ENCODE peak calls at places on chromosomes 11 and 22, in seven cellular contexts. One of them, this sample, is unnamed.

GRCh38 chr11:64276653-64277431 is 7.6 kb downstream of the BAD start:
- DNase-seq in sigmoid colon: no peak
- DNase-seq in IMR-90: no peak
- DNase-seq in fibroblast of the aortic adventitia: no peak
- DNase-seq in neuronal stem cell: no peak
- DNase-seq in CD8-positive, alpha-beta T cell: no peak
- DNase-seq in astrocyte of the cerebellum: no peak
- DNase-seq in this sample: no peak

GRCh38 chr11:33542921-33543320 is 157.7 kb downstream of the C11orf91 start:
- DNase-seq in astrocyte of the cerebellum: no peak
- DNase-seq in neuronal stem cell: peak; percentile 29
- DNase-seq in sigmoid colon: no peak
- DNase-seq in IMR-90: peak; percentile 40
- DNase-seq in CD8-positive, alpha-beta T cell: peak; percentile 21
- DNase-seq in fibroblast of the aortic adventitia: peak; percentile 54
- DNase-seq in this sample: no peak

GRCh38 chr11:117292616-117293015 is 1.5 kb downstream of the BACE1-AS start:
- DNase-seq in sigmoid colon: no peak
- DNase-seq in CD8-positive, alpha-beta T cell: no peak
- DNase-seq in fibroblast of the aortic adventitia: no peak
- DNase-seq in astrocyte of the cerebellum: no peak
- DNase-seq in IMR-90: no peak
- DNase-seq in neuronal stem cell: no peak
- DNase-seq in this sample: no peak

GRCh38 chr11:8826145-8826786 is 84.7 kb upstream of the AKIP1 start:
- DNase-seq in sigmoid colon: peak; percentile 63
- DNase-seq in CD8-positive, alpha-beta T cell: no peak
- DNase-seq in fibroblast of the aortic adventitia: peak; percentile 76
- DNase-seq in IMR-90: peak; percentile 95
- DNase-seq in neuronal stem cell: no peak
- DNase-seq in astrocyte of the cerebellum: no peak
- DNase-seq in this sample: no peak

GRCh38 chr22:48949375-48950149 is 878.1 kb downstream of the BRD1 start:
- DNase-seq in fibroblast of the aortic adventitia: no peak
- DNase-seq in astrocyte of the cerebellum: no peak
- DNase-seq in sigmoid colon: peak; percentile 19
- DNase-seq in IMR-90: no peak
- DNase-seq in neuronal stem cell: no peak
- DNase-seq in CD8-positive, alpha-beta T cell: no peak
- DNase-seq in this sample: no peak

GRCh38 chr11:19670030-19670761 is 42.4 kb upstream of the NAV2 start:
- DNase-seq in IMR-90: peak; percentile 28
- DNase-seq in CD8-positive, alpha-beta T cell: no peak
- DNase-seq in fibroblast of the aortic adventitia: peak; percentile 33
- DNase-seq in neuronal stem cell: no peak
- DNase-seq in sigmoid colon: no peak
- DNase-seq in astrocyte of the cerebellum: no peak
- DNase-seq in this sample: no peak

GRCh38 chr22:38308791-38309498 is 8.3 kb downstream of the CSNK1E start:
- DNase-seq in neuronal stem cell: no peak
- DNase-seq in IMR-90: no peak
- DNase-seq in fibroblast of the aortic adventitia: no peak
- DNase-seq in sigmoid colon: no peak
- DNase-seq in CD8-positive, alpha-beta T cell: no peak
- DNase-seq in astrocyte of the cerebellum: no peak
- DNase-seq in this sample: no peak

GRCh38 chr11:2298131-2298794 is 3.5 kb downstream of the C11orf21 start:
- DNase-seq in CD8-positive, alpha-beta T cell: peak; percentile 9
- DNase-seq in IMR-90: no peak
- DNase-seq in astrocyte of the cerebellum: no peak
- DNase-seq in neuronal stem cell: no peak
- DNase-seq in sigmoid colon: peak; percentile 37
- DNase-seq in fibroblast of the aortic adventitia: no peak
- DNase-seq in this sample: no peak

GRCh38 chr11:11798586-11799438 is 43.0 kb upstream of the USP47 start:
- DNase-seq in sigmoid colon: peak; percentile 92
- DNase-seq in astrocyte of the cerebellum: peak; percentile 55
- DNase-seq in CD8-positive, alpha-beta T cell: peak; percentile 75
- DNase-seq in fibroblast of the aortic adventitia: peak; percentile 83
- DNase-seq in IMR-90: peak; percentile 78
- DNase-seq in neuronal stem cell: peak; percentile 68
- DNase-seq in this sample: no peak

GRCh38 chr11:29119691-29120328 is 897.0 kb downstream of the KCNA4 start:
- DNase-seq in CD8-positive, alpha-beta T cell: no peak
- DNase-seq in neuronal stem cell: no peak
- DNase-seq in IMR-90: peak; percentile 99
- DNase-seq in fibroblast of the aortic adventitia: peak; percentile 84
- DNase-seq in sigmoid colon: no peak
- DNase-seq in astrocyte of the cerebellum: peak; percentile 49
- DNase-seq in this sample: peak; percentile 49

GRCh38 chr11:112421854-112422253 is 161.2 kb upstream of the PLET1 start:
- DNase-seq in CD8-positive, alpha-beta T cell: no peak
- DNase-seq in astrocyte of the cerebellum: no peak
- DNase-seq in IMR-90: no peak
- DNase-seq in fibroblast of the aortic adventitia: no peak
- DNase-seq in sigmoid colon: no peak
- DNase-seq in neuronal stem cell: no peak
- DNase-seq in this sample: no peak

GRCh38 chr22:36065462-36065774 is 36.8 kb upstream of the RBFOX2 start:
- DNase-seq in fibroblast of the aortic adventitia: no peak
- DNase-seq in sigmoid colon: no peak
- DNase-seq in neuronal stem cell: no peak
- DNase-seq in astrocyte of the cerebellum: no peak
- DNase-seq in IMR-90: no peak
- DNase-seq in CD8-positive, alpha-beta T cell: no peak
- DNase-seq in this sample: no peak
- H3K4me3 ChIP-seq in fibroblast of the aortic adventitia: peak overlapping the region; percentile 68
- H3K4me3 ChIP-seq in sigmoid colon: peak overlapping the region; percentile 45
- H3K4me3 ChIP-seq in neuronal stem cell: peak overlapping the region; percentile 57
- H3K4me3 ChIP-seq in astrocyte of the cerebellum: peak overlapping the region; percentile 47
- H3K4me3 ChIP-seq in IMR-90: peak overlapping the region; percentile 52
- H3K4me3 ChIP-seq in CD8-positive, alpha-beta T cell: peak overlapping the region; percentile 62
- H3K4me3 ChIP-seq in this sample: peak overlapping the region; percentile 34

DNA sequence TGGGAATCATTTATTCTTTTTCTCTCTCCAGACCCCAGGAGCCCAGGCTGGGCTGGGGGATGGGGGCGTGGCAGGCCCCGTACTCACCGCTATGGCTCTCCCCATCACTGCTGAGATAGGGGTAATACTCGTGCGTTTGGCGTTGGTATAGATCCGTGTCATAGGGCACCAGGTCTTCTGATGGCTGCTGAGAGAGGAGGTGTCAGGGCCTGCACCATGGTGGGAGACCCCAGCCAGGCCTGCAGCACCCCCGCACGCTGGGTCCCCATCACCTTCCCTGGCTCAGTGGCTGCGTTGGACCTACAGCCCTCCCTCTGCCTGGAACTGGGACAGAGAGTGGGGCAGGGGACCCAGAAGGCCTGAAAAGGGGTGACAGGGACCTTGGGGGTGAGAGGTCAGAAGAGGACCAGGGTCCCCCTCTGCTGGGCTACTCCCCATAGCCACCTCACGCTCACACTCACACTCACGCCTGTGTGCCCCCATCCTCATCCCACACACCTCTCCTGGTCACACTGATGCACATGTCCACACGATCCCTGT is 2.7 kb downstream of the SPI1 start:
- DNase-seq in IMR-90: no peak
- DNase-seq in CD8-positive, alpha-beta T cell: no peak
- DNase-seq in neuronal stem cell: no peak
- DNase-seq in fibroblast of the aortic adventitia: no peak
- DNase-seq in astrocyte of the cerebellum: no peak
- DNase-seq in sigmoid colon: no peak
- DNase-seq in this sample: no peak
- H3K4me3 ChIP-seq in IMR-90: no peak overlapping the region
- H3K4me3 ChIP-seq in CD8-positive, alpha-beta T cell: no peak overlapping the region
- H3K4me3 ChIP-seq in neuronal stem cell: no peak overlapping the region
- H3K4me3 ChIP-seq in fibroblast of the aortic adventitia: no peak overlapping the region
- H3K4me3 ChIP-seq in astrocyte of the cerebellum: no peak overlapping the region
- H3K4me3 ChIP-seq in sigmoid colon: no peak overlapping the region
- H3K4me3 ChIP-seq in this sample: no peak overlapping the region

GRCh38 chr11:17163296-17163695 is 44.5 kb downstream of the PIK3C2A start:
- DNase-seq in neuronal stem cell: no peak
- DNase-seq in IMR-90: no peak
- DNase-seq in astrocyte of the cerebellum: no peak
- DNase-seq in fibroblast of the aortic adventitia: no peak
- DNase-seq in sigmoid colon: no peak
- DNase-seq in CD8-positive, alpha-beta T cell: no peak
- DNase-seq in this sample: no peak
- H3K4me3 ChIP-seq in neuronal stem cell: no peak overlapping the region
- H3K4me3 ChIP-seq in IMR-90: no peak overlapping the region
- H3K4me3 ChIP-seq in astrocyte of the cerebellum: no peak overlapping the region
- H3K4me3 ChIP-seq in fibroblast of the aortic adventitia: no peak overlapping the region
- H3K4me3 ChIP-seq in sigmoid colon: no peak overlapping the region
- H3K4me3 ChIP-seq in CD8-positive, alpha-beta T cell: no peak overlapping the region
- H3K4me3 ChIP-seq in this sample: no peak overlapping the region

GRCh38 chr22:36406721-36407120 is 19.0 kb upstream of the MYH9 start:
- DNase-seq in neuronal stem cell: no peak
- DNase-seq in CD8-positive, alpha-beta T cell: no peak
- DNase-seq in astrocyte of the cerebellum: no peak
- DNase-seq in sigmoid colon: no peak
- DNase-seq in fibroblast of the aortic adventitia: no peak
- DNase-seq in IMR-90: no peak
- DNase-seq in this sample: no peak

GRCh38 chr22:36411589-36412258 is 24.0 kb upstream of the MYH9 start:
- DNase-seq in astrocyte of the cerebellum: no peak
- DNase-seq in CD8-positive, alpha-beta T cell: peak; percentile 32
- DNase-seq in neuronal stem cell: no peak
- DNase-seq in fibroblast of the aortic adventitia: no peak
- DNase-seq in sigmoid colon: no peak
- DNase-seq in IMR-90: no peak
- DNase-seq in this sample: no peak

GRCh38 chr22:36409067-36409466 is 21.3 kb upstream of the MYH9 start:
- DNase-seq in neuronal stem cell: no peak
- DNase-seq in CD8-positive, alpha-beta T cell: no peak
- DNase-seq in fibroblast of the aortic adventitia: no peak
- DNase-seq in sigmoid colon: no peak
- DNase-seq in astrocyte of the cerebellum: no peak
- DNase-seq in IMR-90: no peak
- DNase-seq in this sample: no peak

GRCh38 chr22:36413022-36413770 is 25.4 kb upstream of the MYH9 start:
- DNase-seq in sigmoid colon: no peak
- DNase-seq in neuronal stem cell: no peak
- DNase-seq in IMR-90: peak; percentile 36
- DNase-seq in astrocyte of the cerebellum: no peak
- DNase-seq in CD8-positive, alpha-beta T cell: no peak
- DNase-seq in fibroblast of the aortic adventitia: no peak
- DNase-seq in this sample: no peak

GRCh38 chr22:36409911-36410756 is 22.4 kb upstream of the MYH9 start:
- DNase-seq in IMR-90: no peak
- DNase-seq in CD8-positive, alpha-beta T cell: peak; percentile 75
- DNase-seq in sigmoid colon: peak; percentile 78
- DNase-seq in neuronal stem cell: peak; percentile 89
- DNase-seq in fibroblast of the aortic adventitia: no peak
- DNase-seq in astrocyte of the cerebellum: peak; percentile 59
- DNase-seq in this sample: no peak
- H3K4me3 ChIP-seq in IMR-90: no peak overlapping the region
- H3K4me3 ChIP-seq in CD8-positive, alpha-beta T cell: peak overlapping the region; percentile 58
- H3K4me3 ChIP-seq in sigmoid colon: no peak overlapping the region
- H3K4me3 ChIP-seq in neuronal stem cell: peak overlapping the region; percentile 36
- H3K4me3 ChIP-seq in fibroblast of the aortic adventitia: no peak overlapping the region
- H3K4me3 ChIP-seq in astrocyte of the cerebellum: peak overlapping the region; percentile 24
- H3K4me3 ChIP-seq in this sample: peak overlapping the region; percentile 20

DNA sequence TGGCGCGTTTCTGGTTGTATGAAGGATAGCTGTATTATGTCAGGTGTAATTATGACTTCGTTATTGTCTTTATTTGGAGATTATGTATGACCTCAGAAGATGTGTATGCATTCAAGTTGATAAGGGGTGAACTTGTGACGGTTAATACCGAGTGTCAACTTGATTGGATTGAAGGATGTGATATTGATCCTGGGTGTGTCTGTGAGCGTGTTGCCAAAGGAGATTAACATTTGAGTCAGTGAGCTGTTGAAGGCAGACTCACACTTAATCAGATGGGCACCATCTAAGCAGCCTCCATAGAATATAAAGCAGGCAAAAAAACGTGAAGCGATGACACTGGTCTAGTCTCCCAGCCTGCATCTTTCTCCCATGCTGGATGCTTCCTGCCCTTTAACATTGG is 15.3 kb upstream of the CD82 start:
- DNase-seq in neuronal stem cell: no peak
- DNase-seq in CD8-positive, alpha-beta T cell: no peak
- DNase-seq in astrocyte of the cerebellum: no peak
- DNase-seq in IMR-90: no peak
- DNase-seq in fibroblast of the aortic adventitia: no peak
- DNase-seq in sigmoid colon: no peak
- DNase-seq in this sample: no peak
- H3K4me3 ChIP-seq in neuronal stem cell: no peak overlapping the region
- H3K4me3 ChIP-seq in CD8-positive, alpha-beta T cell: no peak overlapping the region
- H3K4me3 ChIP-seq in astrocyte of the cerebellum: no peak overlapping the region
- H3K4me3 ChIP-seq in IMR-90: no peak overlapping the region
- H3K4me3 ChIP-seq in fibroblast of the aortic adventitia: no peak overlapping the region
- H3K4me3 ChIP-seq in sigmoid colon: no peak overlapping the region
- H3K4me3 ChIP-seq in this sample: no peak overlapping the region

GRCh38 chr11:6617315-6617781 is 1.9 kb downstream of the TPP1 start:
- DNase-seq in CD8-positive, alpha-beta T cell: no peak
- DNase-seq in neuronal stem cell: no peak
- DNase-seq in astrocyte of the cerebellum: no peak
- DNase-seq in IMR-90: no peak
- DNase-seq in sigmoid colon: peak; percentile 50
- DNase-seq in fibroblast of the aortic adventitia: no peak
- DNase-seq in this sample: no peak
- H3K4me3 ChIP-seq in CD8-positive, alpha-beta T cell: peak overlapping the region; percentile 89
- H3K4me3 ChIP-seq in neuronal stem cell: no peak overlapping the region
- H3K4me3 ChIP-seq in astrocyte of the cerebellum: peak overlapping the region; percentile 69
- H3K4me3 ChIP-seq in IMR-90: no peak overlapping the region
- H3K4me3 ChIP-seq in sigmoid colon: peak overlapping the region; percentile 58
- H3K4me3 ChIP-seq in fibroblast of the aortic adventitia: peak overlapping the region; percentile 93
- H3K4me3 ChIP-seq in this sample: peak overlapping the region; percentile 91

GRCh38 chr11:606245-606644 is 9.5 kb downstream of the IRF7 start:
- DNase-seq in CD8-positive, alpha-beta T cell: no peak
- DNase-seq in fibroblast of the aortic adventitia: peak; percentile 43
- DNase-seq in sigmoid colon: peak; percentile 86
- DNase-seq in neuronal stem cell: no peak
- DNase-seq in IMR-90: no peak
- DNase-seq in astrocyte of the cerebellum: no peak
- DNase-seq in this sample: no peak
- H3K4me3 ChIP-seq in CD8-positive, alpha-beta T cell: no peak overlapping the region
- H3K4me3 ChIP-seq in fibroblast of the aortic adventitia: no peak overlapping the region
- H3K4me3 ChIP-seq in sigmoid colon: no peak overlapping the region
- H3K4me3 ChIP-seq in neuronal stem cell: no peak overlapping the region
- H3K4me3 ChIP-seq in IMR-90: no peak overlapping the region
- H3K4me3 ChIP-seq in astrocyte of the cerebellum: no peak overlapping the region
- H3K4me3 ChIP-seq in this sample: no peak overlapping the region

GRCh38 chr22:26554956-26555355 is 35.0 kb downstream of the TPST2 start:
- DNase-seq in astrocyte of the cerebellum: no peak
- DNase-seq in neuronal stem cell: no peak
- DNase-seq in IMR-90: no peak
- DNase-seq in fibroblast of the aortic adventitia: no peak
- DNase-seq in CD8-positive, alpha-beta T cell: no peak
- DNase-seq in sigmoid colon: no peak
- DNase-seq in this sample: no peak
- H3K4me3 ChIP-seq in astrocyte of the cerebellum: no peak overlapping the region
- H3K4me3 ChIP-seq in neuronal stem cell: no peak overlapping the region
- H3K4me3 ChIP-seq in IMR-90: no peak overlapping the region
- H3K4me3 ChIP-seq in fibroblast of the aortic adventitia: no peak overlapping the region
- H3K4me3 ChIP-seq in CD8-positive, alpha-beta T cell: no peak overlapping the region
- H3K4me3 ChIP-seq in sigmoid colon: no peak overlapping the region
- H3K4me3 ChIP-seq in this sample: no peak overlapping the region

GRCh38 chr22:26430600-26430999 is 1.5 kb downstream of the ASPHD2 start:
- DNase-seq in IMR-90: no peak
- DNase-seq in CD8-positive, alpha-beta T cell: no peak
- DNase-seq in sigmoid colon: no peak
- DNase-seq in fibroblast of the aortic adventitia: no peak
- DNase-seq in astrocyte of the cerebellum: no peak
- DNase-seq in neuronal stem cell: no peak
- DNase-seq in this sample: no peak
- H3K4me3 ChIP-seq in IMR-90: no peak overlapping the region
- H3K4me3 ChIP-seq in CD8-positive, alpha-beta T cell: no peak overlapping the region
- H3K4me3 ChIP-seq in sigmoid colon: no peak overlapping the region
- H3K4me3 ChIP-seq in fibroblast of the aortic adventitia: no peak overlapping the region
- H3K4me3 ChIP-seq in astrocyte of the cerebellum: no peak overlapping the region
- H3K4me3 ChIP-seq in neuronal stem cell: peak overlapping the region; percentile 65
- H3K4me3 ChIP-seq in this sample: peak overlapping the region; percentile 51